ENCODE peak calls at places on chromosomes 16 and 17, in ten cellular contexts. K is stomach, S is transverse colon, W is K562, E is H1, G is SK-N-SH, A is sigmoid colon, I is GM12878, X is upper lobe of left lung, R is HepG2. P is an unnamed sample.
A peak's percentile ranks its signal among the peaks of the same experiment; 100 is the strongest.

GRCh38 chr17:7438050-7438614 is 1.2 kb upstream of the FGF11 start:
- DNase-seq in K (peak; percentile 53), S (peak; percentile 54), W (peak; percentile 59), E (peak; percentile 93), G (no peak), A (no peak), I (no peak), X (peak; percentile 72), R (no peak), P (no peak)

GRCh38 chr17:31586946-31587345 is 195.5 kb downstream of the RAB11FIP4 start:
- DNase-seq in K (no peak), S (no peak), W (no peak), E (no peak), G (no peak), A (peak; percentile 42), I (no peak), X (no peak), R (no peak), P (no peak)

GRCh38 chr16:17331071-17331521 is 139.7 kb downstream of the XYLT1 start:
- DNase-seq in K (no peak), S (no peak), W (no peak), E (no peak), G (no peak), A (peak; percentile 82), I (no peak), X (no peak), R (no peak), P (no peak)

GRCh38 chr16:27951752-27952151 is 111.8 kb downstream of the GSG1L start:
- DNase-seq in K (no peak), S (no peak), W (no peak), E (no peak), G (no peak), A (no peak), I (no peak), X (no peak), R (no peak), P (no peak)

GRCh38 chr16:52492789-52493357 is 54.1 kb downstream of the TOX3 start:
- DNase-seq in K (no peak), S (no peak), W (no peak), E (no peak), G (no peak), A (no peak), I (peak; percentile 24), X (no peak), R (peak; percentile 99), P (no peak)

GRCh38 chr16:27690604-27691003 is 140.7 kb downstream of the KATNIP start:
- DNase-seq in K (no peak), S (peak; percentile 35), W (peak; percentile 71), E (peak; percentile 77), G (no peak), A (no peak), I (no peak), X (no peak), R (peak; percentile 26), P (no peak)

GRCh38 chr17:7781467-7781866 is 52.5 kb upstream of the KDM6B start:
- DNase-seq in K (no peak), S (no peak), W (no peak), E (no peak), G (no peak), A (no peak), I (peak; percentile 43), X (peak; percentile 72), R (peak; percentile 15), P (no peak)

GRCh38 chr16:89290887-89291286 is 73.4 kb downstream of the ZNF778 start:
- DNase-seq in K (no peak), S (no peak), W (no peak), E (peak; percentile 93), G (no peak), A (no peak), I (no peak), X (no peak), R (no peak), P (no peak)

GRCh38 chr17:79073016-79073705 is 1.5 kb upstream of the ENGASE start:
- DNase-seq in K (no peak), S (no peak), W (no peak), E (no peak), G (no peak), A (peak; percentile 37), I (no peak), X (no peak), R (no peak), P (no peak)

GRCh38 chr17:48564200-48565023 is 13.7 kb downstream of the HOXB4 start:
- DNase-seq in K (no peak), S (no peak), W (peak; percentile 33), E (no peak), G (no peak), A (peak; percentile 84), I (no peak), X (no peak), R (no peak), P (no peak)

DNA sequence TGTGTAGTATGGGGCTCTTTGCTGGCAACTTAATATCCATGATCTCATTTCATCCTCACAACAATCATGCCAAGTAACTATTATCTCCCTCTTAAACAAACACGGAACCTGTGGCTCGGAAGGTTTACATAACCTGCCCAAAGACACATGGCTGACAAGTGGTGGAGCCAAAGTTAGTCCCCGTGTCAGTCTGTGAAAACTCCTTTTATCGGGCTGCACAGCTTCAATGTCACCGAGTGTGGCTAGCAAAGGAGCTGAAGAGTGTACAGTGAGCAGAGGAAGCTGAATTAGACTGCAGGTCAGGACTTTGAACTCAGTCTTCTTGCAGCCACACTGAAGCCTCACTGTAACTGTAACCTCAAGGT is 80.3 kb downstream of the PARN start:
- DNase-seq in K (peak; percentile 55), S (no peak), W (no peak), E (no peak), G (no peak), A (no peak), I (no peak), X (no peak), R (peak; percentile 78), P (no peak)
- TF ChIP-seq EP300 in K (no peak), S (no peak), W (no peak), E (no peak), G (no peak), A (no peak), I (no peak), X (no peak), R (peak; percentile 34), P (no peak)

GRCh38 chr16:79286646-79287423 is 313.7 kb downstream of the MAF start:
- DNase-seq in K (peak; percentile 49), S (peak; percentile 58), W (no peak), E (no peak), G (no peak), A (peak; percentile 74), I (peak; percentile 49), X (peak; percentile 53), R (no peak), P (no peak)
- TF ChIP-seq POLR2AphosphoS5 in K (no peak), S (no peak), W (no peak), E (no peak), G (no peak), A (no peak), I (no peak), X (no peak), R (no peak), P (no peak)

DNA sequence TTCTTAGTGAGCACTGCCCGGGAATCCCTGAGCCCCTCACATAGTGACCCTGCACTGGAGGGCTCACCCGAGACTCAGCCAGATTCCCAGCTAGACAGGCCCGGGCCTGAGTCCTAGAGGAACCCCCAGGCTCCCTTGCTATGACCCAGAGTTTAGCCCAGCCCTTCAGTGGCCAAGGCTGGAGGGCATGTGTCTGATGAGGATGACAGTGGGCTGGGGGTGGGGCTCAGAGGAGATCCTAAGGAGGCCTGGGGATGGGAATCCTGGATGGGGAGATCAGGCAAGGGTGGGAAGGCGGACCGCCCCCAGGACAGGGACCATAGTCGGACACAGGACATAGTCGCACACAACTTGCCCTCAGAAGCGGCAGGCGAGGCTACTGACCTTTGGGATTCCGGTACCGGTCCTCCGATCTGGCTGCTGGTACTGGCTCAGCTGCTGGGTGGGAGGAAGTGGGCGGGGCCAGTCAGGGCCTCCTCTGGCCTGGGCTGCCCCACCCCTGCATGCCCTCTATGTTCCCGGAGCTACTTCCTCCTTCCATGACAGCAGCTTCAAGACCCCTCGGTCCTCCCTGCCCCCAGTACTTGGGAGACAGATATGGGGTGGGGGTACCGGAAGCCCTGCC is 1.1 kb downstream of the CD79B start:
- DNase-seq in K (peak; percentile 56), S (peak; percentile 80), W (peak; percentile 82), E (peak; percentile 75), G (peak; percentile 50), A (peak; percentile 77), I (no peak), X (peak; percentile 80), R (no peak), P (no peak)
- TF ChIP-seq EP300 in K (no peak), S (no peak), W (no peak), E (no peak), G (no peak), A (no peak), I (no peak), X (no peak), R (no peak), P (no peak)

DNA sequence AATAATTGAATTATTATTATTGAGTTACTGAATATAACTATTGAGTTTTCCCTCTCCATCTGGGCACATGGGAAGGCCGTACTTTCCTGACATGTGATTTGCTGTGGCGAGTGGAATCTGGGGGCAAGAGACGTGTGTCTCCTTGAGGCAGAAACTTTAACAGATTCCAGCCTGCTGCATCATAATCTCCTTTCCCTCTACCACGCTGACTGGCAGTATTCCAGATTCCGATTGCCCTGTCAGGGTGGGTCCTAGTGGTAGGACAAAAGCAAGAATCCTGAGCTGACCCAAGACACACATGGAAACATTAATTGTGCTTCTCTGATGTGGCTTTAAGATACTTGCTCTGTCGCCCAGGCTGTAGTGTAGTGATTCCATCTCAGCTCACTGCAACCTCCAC is 565.9 kb downstream of the WWOX start:
- DNase-seq in K (no peak), S (no peak), W (no peak), E (no peak), G (no peak), A (no peak), I (no peak), X (no peak), R (no peak), P (no peak)
- TF ChIP-seq POLR2AphosphoS5 in K (no peak), S (no peak), W (no peak), E (no peak), G (no peak), A (no peak), I (no peak), X (no peak), R (no peak), P (no peak)

GRCh38 chr17:65346166-65346565 is 209.0 kb downstream of the RGS9 start:
- DNase-seq in K (no peak), S (no peak), W (no peak), E (no peak), G (no peak), A (no peak), I (no peak), X (no peak), R (no peak), P (no peak)
- TF ChIP-seq EP300 in K (no peak), S (no peak), W (no peak), E (no peak), G (no peak), A (no peak), I (no peak), X (no peak), R (no peak), P (no peak)